ENCODE peak calls at places on chromosomes 12 and 14, in ten cellular contexts. L is nucleus accumbens; K is lower leg skin; E is colonic mucosa; M is IMR-90; N is cortex of kidney; W is activated effector memory CD4-positive, alpha-beta T cell treated with Interleukin-2 at 50 U/mL for 16 hours; U is naive B cell; A is nephron progenitor cell; I is Calu3. P is an unnamed sample.

GRCh38 chr12:109064143-109064542 is 11.8 kb downstream of the USP30 start:
- DNase-seq in L (no peak), K (no peak), E (peak), M (no peak), N (no peak), W (no peak), U (no peak), A (no peak), I (no peak), P (no peak)

GRCh38 chr14:68693926-68694325 is 98.9 kb downstream of the ZFP36L1 start:
- DNase-seq in L (no peak), K (no peak), E (no peak), M (no peak), N (no peak), W (no peak), U (no peak), A (no peak), I (no peak), P (no peak)

GRCh38 chr14:95480109-95480886 is 36.2 kb downstream of the SYNE3 start:
- DNase-seq in L (no peak), K (peak), E (no peak), M (peak), N (no peak), W (peak), U (no peak), A (no peak), I (no peak), P (no peak)

GRCh38 chr12:129310346-129310745 is 457.1 kb downstream of the GLT1D1 start:
- DNase-seq in L (no peak), K (no peak), E (no peak), M (no peak), N (no peak), W (no peak), U (no peak), A (no peak), I (no peak), P (no peak)

GRCh38 chr14:63203618-63204406 is 431 bp upstream of the RHOJ start:
- DNase-seq in L (no peak), K (peak), E (peak), M (peak), N (no peak), W (no peak), U (no peak), A (peak), I (peak), P (no peak)

GRCh38 chr12:92304335-92305066 is 158.9 kb upstream of the BTG1 start:
- DNase-seq in L (no peak), K (no peak), E (no peak), M (no peak), N (no peak), W (no peak), U (no peak), A (no peak), I (no peak), P (no peak)

GRCh38 chr12:101909646-101910045 is 32.3 kb downstream of the DRAM1 start:
- DNase-seq in L (no peak), K (no peak), E (no peak), M (no peak), N (no peak), W (no peak), U (peak), A (no peak), I (no peak), P (no peak)

GRCh38 chr12:132748319-132748718 is 13.3 kb downstream of the ANKLE2 start:
- DNase-seq in L (no peak), K (no peak), E (no peak), M (no peak), N (no peak), W (no peak), U (no peak), A (no peak), I (no peak), P (no peak)

GRCh38 chr14:34460841-34461240 is 1.2 kb downstream of the SPTSSA start:
- DNase-seq in L (no peak), K (no peak), E (no peak), M (peak), N (no peak), W (no peak), U (no peak), A (no peak), I (no peak), P (no peak)

GRCh38 chr12:96719671-96720362 is 187.2 kb upstream of the NEDD1 start:
- DNase-seq in L (no peak), K (no peak), E (peak), M (peak), N (no peak), W (no peak), U (peak), A (no peak), I (peak), P (peak)

GRCh38 chr14:51596473-51596870 is 55.2 kb upstream of the FRMD6 start:
- DNase-seq in L (no peak), K (no peak), E (no peak), M (no peak), N (no peak), W (no peak), U (no peak), A (no peak), I (no peak), P (no peak)

GRCh38 chr14:103118019-103118662 is 5.1 kb upstream of the TNFAIP2 start:
- DNase-seq in L (no peak), K (no peak), E (peak), M (peak), N (no peak), W (no peak), U (no peak), A (no peak), I (no peak), P (no peak)

GRCh38 chr12:47837190-47838171 is 17.8 kb upstream of the HDAC7 start:
- DNase-seq in L (peak), K (peak), E (peak), M (peak), N (no peak), W (peak), U (peak), A (peak), I (peak), P (no peak)

GRCh38 chr14:53537421-53538315 is 384.5 kb upstream of the DDHD1 start:
- DNase-seq in L (no peak), K (no peak), E (peak), M (peak), N (no peak), W (no peak), U (no peak), A (no peak), I (no peak), P (no peak)

GRCh38 chr14:23056956-23057756 is at the start of gene CDH24:
- DNase-seq in L (no peak), K (peak), E (peak), M (peak), N (no peak), W (peak), U (peak), A (peak), I (peak), P (peak)

GRCh38 chr14:94120667-94121335 is 8.6 kb downstream of the IFI27L2 start:
- DNase-seq in L (no peak), K (peak), E (no peak), M (peak), N (no peak), W (no peak), U (no peak), A (no peak), I (no peak), P (no peak)

GRCh38 chr12:5456906-5457305 is 25.0 kb downstream of the NTF3 start:
- DNase-seq in L (no peak), K (no peak), E (no peak), M (peak), N (no peak), W (no peak), U (no peak), A (no peak), I (no peak), P (no peak)

GRCh38 chr14:59754256-59754655 is 116.3 kb downstream of the RTN1 start:
- DNase-seq in L (no peak), K (no peak), E (no peak), M (peak), N (no peak), W (no peak), U (no peak), A (no peak), I (no peak), P (no peak)

GRCh38 chr14:71471604-71472003 is 460.6 kb upstream of the RGS6 start:
- DNase-seq in L (no peak), K (no peak), E (no peak), M (no peak), N (no peak), W (no peak), U (no peak), A (no peak), I (no peak), P (no peak)

GRCh38 chr12:12032260-12032761 is 38.4 kb upstream of the BCL2L14 start:
- DNase-seq in L (no peak), K (no peak), E (peak), M (no peak), N (no peak), W (no peak), U (no peak), A (no peak), I (no peak), P (no peak)

GRCh38 chr14:105144231-105144665 is 24.3 kb downstream of the JAG2 start:
- DNase-seq in L (no peak), K (peak), E (no peak), M (no peak), N (no peak), W (no peak), U (no peak), A (no peak), I (no peak), P (no peak)

GRCh38 chr12:108649668-108650067 is 16.0 kb upstream of the SELPLG start:
- DNase-seq in L (no peak), K (peak), E (no peak), M (peak), N (no peak), W (no peak), U (no peak), A (no peak), I (no peak), P (no peak)

GRCh38 chr14:30270200-30271161 is 288.5 kb upstream of the G2E3 start:
- DNase-seq in L (peak), K (peak), E (peak), M (peak), N (no peak), W (peak), U (peak), A (peak), I (peak), P (peak)

GRCh38 chr12:29273178-29273843 is 107.7 kb downstream of the ERGIC2 start:
- DNase-seq in L (no peak), K (no peak), E (no peak), M (no peak), N (no peak), W (no peak), U (no peak), A (peak), I (no peak), P (no peak)

P was measured in GM12892.